ENCODE peak calls at places on chromosomes 6 and 20, in four cellular contexts. One of them, this sample, is unnamed.
A peak's percentile ranks its signal among the peaks of the same experiment; 100 is the strongest.

GRCh38 chr20:17381701-17382100 is 149.5 kb downstream of the BFSP1 start:
- DNase-seq in CD4-positive, alpha-beta T cell: no peak
- DNase-seq in left lung: no peak
- DNase-seq in Karpas-422: no peak
- DNase-seq in this sample: no peak

GRCh38 chr6:88870728-88871330 is 92.6 kb downstream of the RNGTT start:
- DNase-seq in CD4-positive, alpha-beta T cell: peak; percentile 7
- DNase-seq in left lung: no peak
- DNase-seq in Karpas-422: peak; percentile 88
- DNase-seq in this sample: no peak

GRCh38 chr6:116397960-116398359 is 27.2 kb downstream of the DSE start:
- DNase-seq in CD4-positive, alpha-beta T cell: no peak
- DNase-seq in left lung: no peak
- DNase-seq in Karpas-422: no peak
- DNase-seq in this sample: no peak

GRCh38 chr6:148556415-148556814 is 190.4 kb upstream of the UST start:
- DNase-seq in CD4-positive, alpha-beta T cell: no peak
- DNase-seq in left lung: no peak
- DNase-seq in Karpas-422: peak; percentile 19
- DNase-seq in this sample: no peak

GRCh38 chr6:30615958-30616810 is 859 bp downstream of the PPP1R10 start:
- DNase-seq in CD4-positive, alpha-beta T cell: peak; percentile 31
- DNase-seq in left lung: no peak
- DNase-seq in Karpas-422: peak; percentile 78
- DNase-seq in this sample: no peak

GRCh38 chr6:43969158-43969981 is 157.9 kb downstream of the MRPL14 start:
- DNase-seq in CD4-positive, alpha-beta T cell: no peak
- DNase-seq in left lung: no peak
- DNase-seq in Karpas-422: no peak
- DNase-seq in this sample: no peak

GRCh38 chr6:119283214-119283613 is 66.3 kb downstream of the MAN1A1 start:
- DNase-seq in CD4-positive, alpha-beta T cell: no peak
- DNase-seq in left lung: no peak
- DNase-seq in Karpas-422: no peak
- DNase-seq in this sample: no peak

GRCh38 chr6:46199387-46199786 is 28.6 kb upstream of the ENPP5 start:
- DNase-seq in CD4-positive, alpha-beta T cell: no peak
- DNase-seq in left lung: no peak
- DNase-seq in Karpas-422: no peak
- DNase-seq in this sample: no peak

GRCh38 chr6:105600342-105601293 is 197.7 kb upstream of the PREP start:
- DNase-seq in CD4-positive, alpha-beta T cell: no peak
- DNase-seq in left lung: no peak
- DNase-seq in Karpas-422: no peak
- DNase-seq in this sample: no peak

GRCh38 chr20:42577193-42577592 is 612.5 kb downstream of the PTPRT start:
- DNase-seq in CD4-positive, alpha-beta T cell: no peak
- DNase-seq in left lung: no peak
- DNase-seq in Karpas-422: peak; percentile 49
- DNase-seq in this sample: no peak

GRCh38 chr6:77462359-77463307 is 658 bp downstream of the HTR1B start:
- DNase-seq in CD4-positive, alpha-beta T cell: no peak
- DNase-seq in left lung: peak; percentile 58
- DNase-seq in Karpas-422: no peak
- DNase-seq in this sample: no peak

GRCh38 chr20:46277602-46278001 is 30.7 kb downstream of the CDH22 start:
- DNase-seq in CD4-positive, alpha-beta T cell: no peak
- DNase-seq in left lung: no peak
- DNase-seq in Karpas-422: no peak
- DNase-seq in this sample: no peak

GRCh38 chr20:8803065-8803464 is 265.8 kb upstream of the PLCB4 start:
- DNase-seq in CD4-positive, alpha-beta T cell: no peak
- DNase-seq in left lung: no peak
- DNase-seq in Karpas-422: no peak
- DNase-seq in this sample: no peak

GRCh38 chr20:62142252-62143117 is 709 bp downstream of the PSMA7 start:
- DNase-seq in CD4-positive, alpha-beta T cell: no peak
- DNase-seq in left lung: peak; percentile 85
- DNase-seq in Karpas-422: no peak
- DNase-seq in this sample: peak; percentile 67

GRCh38 chr6:32613475-32613874 is 23.7 kb upstream of the HLA-DQA1 start:
- DNase-seq in CD4-positive, alpha-beta T cell: no peak
- DNase-seq in left lung: no peak
- DNase-seq in Karpas-422: no peak
- DNase-seq in this sample: no peak

GRCh38 chr6:165455488-165455887 is 146.1 kb upstream of the C6orf118 start:
- DNase-seq in CD4-positive, alpha-beta T cell: no peak
- DNase-seq in left lung: no peak
- DNase-seq in Karpas-422: no peak
- DNase-seq in this sample: no peak

GRCh38 chr6:125250511-125250910 is 51.3 kb downstream of the HDDC2 start:
- DNase-seq in CD4-positive, alpha-beta T cell: no peak
- DNase-seq in left lung: no peak
- DNase-seq in Karpas-422: no peak
- DNase-seq in this sample: no peak

GRCh38 chr6:24494726-24495515 is at the start of gene ALDH5A1:
- DNase-seq in CD4-positive, alpha-beta T cell: peak; percentile 63
- DNase-seq in left lung: peak; percentile 89
- DNase-seq in Karpas-422: peak; percentile 91
- DNase-seq in this sample: no peak

GRCh38 chr6:2257358-2257757 is 12.0 kb upstream of the GMDS start:
- DNase-seq in CD4-positive, alpha-beta T cell: no peak
- DNase-seq in left lung: no peak
- DNase-seq in Karpas-422: no peak
- DNase-seq in this sample: no peak

GRCh38 chr6:138229072-138229471 is 10.8 kb upstream of the PBOV1 start:
- DNase-seq in CD4-positive, alpha-beta T cell: no peak
- DNase-seq in left lung: no peak
- DNase-seq in Karpas-422: no peak
- DNase-seq in this sample: no peak
- H3K27ac ChIP-seq in CD4-positive, alpha-beta T cell: no peak overlapping the region
- H3K27ac ChIP-seq in left lung: no peak overlapping the region
- H3K27ac ChIP-seq in Karpas-422: no peak overlapping the region
- H3K27ac ChIP-seq in this sample: no peak overlapping the region

DNA sequence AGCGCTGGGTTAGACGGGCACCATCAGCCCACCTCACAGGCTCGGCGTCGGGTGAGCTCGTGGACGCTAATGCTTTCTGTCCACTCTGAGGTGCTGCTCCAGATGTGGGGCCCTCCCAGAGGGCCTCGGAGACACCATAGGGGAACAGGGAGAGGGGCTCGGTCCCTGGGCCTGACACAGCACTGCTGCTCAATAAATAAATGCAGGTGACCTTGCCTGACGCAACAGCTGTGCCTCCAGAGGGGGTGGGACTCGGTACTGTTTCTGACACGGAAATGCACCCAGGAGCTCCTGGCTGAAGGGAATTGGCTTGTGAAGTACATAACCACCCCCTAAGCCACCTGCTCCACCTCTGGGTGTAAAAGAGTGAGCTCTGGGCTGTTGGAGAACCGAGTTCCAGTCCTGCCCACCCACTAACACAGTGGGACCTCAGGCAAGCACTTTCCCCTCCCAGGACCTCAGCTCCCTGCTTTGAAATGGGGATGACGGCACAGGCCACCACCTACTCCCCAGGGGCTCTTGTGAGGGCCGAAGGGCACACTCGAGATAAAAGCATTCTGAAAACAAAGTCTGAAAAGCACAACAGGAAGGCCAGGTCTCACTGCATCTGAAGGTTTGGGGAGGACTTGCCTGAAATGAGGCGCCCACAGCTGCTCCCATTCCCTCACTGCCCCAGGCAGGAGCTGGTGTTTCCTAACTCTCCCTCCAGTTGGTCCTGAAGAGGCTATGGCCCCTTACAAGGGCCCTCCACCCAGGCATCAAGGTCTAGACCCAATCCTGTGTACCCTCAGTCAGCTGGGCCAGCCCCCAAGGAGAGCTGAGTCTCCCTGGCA is 6.7 kb downstream of the KCNK15 start:
- DNase-seq in CD4-positive, alpha-beta T cell: no peak
- DNase-seq in left lung: no peak
- DNase-seq in Karpas-422: no peak
- DNase-seq in this sample: no peak
- H3K27me3 ChIP-seq in CD4-positive, alpha-beta T cell: peaks cover 16% of the 10 kb centered on the region
- H3K27me3 ChIP-seq in left lung: peaks cover 30% of the 10 kb centered on the region
- H3K27me3 ChIP-seq in Karpas-422: no peaks in the 10 kb centered on the region
- H3K27me3 ChIP-seq in this sample: no peaks in the 10 kb centered on the region

DNA sequence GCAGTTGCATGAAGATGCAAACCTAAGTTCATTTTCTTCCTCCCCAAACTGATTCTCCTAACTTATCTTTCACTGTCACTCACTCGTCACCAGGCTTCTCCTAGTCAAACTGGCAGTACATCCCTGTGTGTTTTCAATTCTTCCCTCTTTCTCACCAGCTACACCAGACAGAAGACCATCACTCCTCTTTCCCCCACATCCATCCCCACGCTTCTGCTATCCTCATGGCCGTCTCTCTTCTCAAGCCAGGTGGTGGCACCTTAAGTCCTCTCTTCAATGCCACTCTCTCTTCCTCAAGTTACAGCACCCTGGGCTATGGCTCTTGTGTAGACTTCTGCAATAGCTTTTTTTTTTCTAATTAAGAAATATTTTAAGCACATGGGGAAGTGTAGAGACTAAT is 14.4 kb upstream of the TREM2 start:
- DNase-seq in CD4-positive, alpha-beta T cell: no peak
- DNase-seq in left lung: no peak
- DNase-seq in Karpas-422: no peak
- DNase-seq in this sample: no peak
- H3K27ac ChIP-seq in CD4-positive, alpha-beta T cell: no peak overlapping the region
- H3K27ac ChIP-seq in left lung: no peak overlapping the region
- H3K27ac ChIP-seq in Karpas-422: no peak overlapping the region
- H3K27ac ChIP-seq in this sample: no peak overlapping the region

GRCh38 chr6:27230758-27231111 is 16.8 kb upstream of the PRSS16 start:
- DNase-seq in CD4-positive, alpha-beta T cell: no peak
- DNase-seq in left lung: no peak
- DNase-seq in Karpas-422: no peak
- DNase-seq in this sample: no peak
- H3K27me3 ChIP-seq in CD4-positive, alpha-beta T cell: peaks cover 76% of the 10 kb centered on the region
- H3K27me3 ChIP-seq in left lung: peaks cover 97% of the 10 kb centered on the region
- H3K27me3 ChIP-seq in Karpas-422: no peaks in the 10 kb centered on the region
- H3K27me3 ChIP-seq in this sample: no peaks in the 10 kb centered on the region

DNA sequence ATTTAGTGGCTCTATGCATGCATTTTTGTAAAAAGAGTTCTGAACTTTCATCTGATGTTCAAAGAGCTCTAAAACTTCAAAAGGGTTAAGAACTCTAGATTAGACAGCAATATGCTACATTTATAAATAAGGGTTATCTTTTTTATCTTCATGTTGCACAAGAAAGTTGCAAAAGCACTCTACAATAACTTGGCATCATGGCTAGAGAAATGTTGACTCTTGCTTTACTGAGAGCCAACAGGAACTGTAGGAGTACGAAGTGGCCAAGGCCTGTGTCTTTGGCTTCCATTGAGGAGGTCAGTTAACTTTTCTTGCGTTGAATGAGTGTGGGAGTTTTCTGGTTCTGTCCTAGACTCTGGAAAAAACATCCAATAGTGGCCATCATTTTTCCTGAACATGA is 516.9 kb downstream of the TFAP2B start:
- DNase-seq in CD4-positive, alpha-beta T cell: no peak
- DNase-seq in left lung: no peak
- DNase-seq in Karpas-422: no peak
- DNase-seq in this sample: no peak
- H3K27ac ChIP-seq in CD4-positive, alpha-beta T cell: no peak overlapping the region
- H3K27ac ChIP-seq in left lung: no peak overlapping the region
- H3K27ac ChIP-seq in Karpas-422: no peak overlapping the region
- H3K27ac ChIP-seq in this sample: no peak overlapping the region

GRCh38 chr20:36104856-36105255 is 49.7 kb upstream of the EPB41L1 start:
- DNase-seq in CD4-positive, alpha-beta T cell: no peak
- DNase-seq in left lung: no peak
- DNase-seq in Karpas-422: no peak
- DNase-seq in this sample: no peak

GRCh38 chr20:36104244-36104643 is 50.3 kb upstream of the EPB41L1 start:
- DNase-seq in CD4-positive, alpha-beta T cell: no peak
- DNase-seq in left lung: no peak
- DNase-seq in Karpas-422: no peak
- DNase-seq in this sample: no peak

GRCh38 chr20:36107881-36108280 is 46.7 kb upstream of the EPB41L1 start:
- DNase-seq in CD4-positive, alpha-beta T cell: no peak
- DNase-seq in left lung: no peak
- DNase-seq in Karpas-422: no peak
- DNase-seq in this sample: no peak

GRCh38 chr20:36106606-36107005 is 47.9 kb upstream of the EPB41L1 start:
- DNase-seq in CD4-positive, alpha-beta T cell: no peak
- DNase-seq in left lung: no peak
- DNase-seq in Karpas-422: no peak
- DNase-seq in this sample: no peak

GRCh38 chr20:36105731-36106226 is 48.8 kb upstream of the EPB41L1 start:
- DNase-seq in CD4-positive, alpha-beta T cell: no peak
- DNase-seq in left lung: peak; percentile 78
- DNase-seq in Karpas-422: no peak
- DNase-seq in this sample: no peak
- H3K27me3 ChIP-seq in CD4-positive, alpha-beta T cell: no peaks in the 10 kb centered on the region
- H3K27me3 ChIP-seq in left lung: no peaks in the 10 kb centered on the region
- H3K27me3 ChIP-seq in Karpas-422: no peaks in the 10 kb centered on the region
- H3K27me3 ChIP-seq in this sample: no peaks in the 10 kb centered on the region

DNA sequence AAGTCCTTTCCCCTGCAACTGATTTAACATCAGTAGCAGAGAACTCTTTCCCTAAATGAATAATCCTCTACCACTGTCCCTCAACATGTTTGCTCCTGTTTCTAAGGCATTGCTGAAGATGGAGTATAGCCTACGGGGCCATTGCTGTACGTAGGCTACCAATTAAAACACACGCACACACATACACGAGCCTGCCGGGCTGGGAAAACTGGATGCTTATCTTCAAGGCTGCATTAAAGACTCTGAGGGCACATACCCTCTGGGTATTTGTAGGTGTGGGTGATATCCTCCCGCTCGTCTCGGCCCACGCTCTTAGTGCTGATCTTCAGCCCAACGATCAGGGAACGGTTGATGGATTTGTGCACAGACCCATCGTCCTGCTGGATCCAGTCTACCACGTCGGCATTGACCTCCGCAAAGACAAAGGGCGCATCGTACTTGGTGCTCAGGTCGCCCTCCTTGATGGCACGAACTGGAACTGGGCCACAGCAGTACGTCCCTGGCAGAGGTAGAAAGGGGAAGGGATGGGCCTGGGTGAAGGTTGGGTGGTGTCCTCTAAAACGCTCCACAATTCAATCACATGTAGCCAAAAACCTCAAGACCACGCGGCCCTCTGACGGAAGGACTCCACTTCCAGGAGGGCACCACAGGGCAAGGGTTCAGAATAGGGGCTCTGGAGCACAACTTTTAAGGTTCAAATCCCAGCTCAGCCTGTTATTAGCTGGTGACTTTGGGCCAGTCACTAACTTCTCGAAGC is 25.7 kb downstream of the TGM2 start:
- DNase-seq in CD4-positive, alpha-beta T cell: no peak
- DNase-seq in left lung: peak; percentile 36
- DNase-seq in Karpas-422: no peak
- DNase-seq in this sample: no peak
- H3K27ac ChIP-seq in CD4-positive, alpha-beta T cell: no peak overlapping the region
- H3K27ac ChIP-seq in left lung: no peak overlapping the region
- H3K27ac ChIP-seq in Karpas-422: no peak overlapping the region
- H3K27ac ChIP-seq in this sample: no peak overlapping the region